ENCODE peak calls at places on chromosomes 1 and 21, in five cellular contexts. S, E, R, J and C are unnamed samples.
A peak's percentile ranks its signal among the peaks of the same experiment; 100 is the strongest.

GRCh38 chr1:232795497-232796068 is 9.6 kb upstream of the MAP10 start:
- DNase-seq in S (no peak), E (no peak), R (no peak), J (no peak), C (no peak)

GRCh38 chr1:17745564-17745955 is 9.6 kb upstream of the ACTL8 start:
- DNase-seq in S (no peak), E (no peak), R (no peak), J (no peak), C (no peak)

GRCh38 chr1:21294266-21295058 is 4.2 kb upstream of the ECE1 start:
- DNase-seq in S (no peak), E (peak; percentile 95), R (peak; percentile 65), J (peak; percentile 19), C (no peak)

GRCh38 chr1:19831441-19831840 is 16.4 kb upstream of the RNF186 start:
- DNase-seq in S (no peak), E (no peak), R (no peak), J (no peak), C (no peak)

GRCh38 chr1:33396188-33397124 is 34.4 kb downstream of the PHC2 start:
- DNase-seq in S (no peak), E (peak; percentile 53), R (no peak), J (no peak), C (no peak)

GRCh38 chr1:81034366-81034765 is 766.4 kb upstream of the ADGRL2 start:
- DNase-seq in S (no peak), E (no peak), R (no peak), J (no peak), C (no peak)

GRCh38 chr1:147486876-147487656 is 54.2 kb upstream of the BCL9 start:
- DNase-seq in S (no peak), E (no peak), R (no peak), J (no peak), C (no peak)

GRCh38 chr1:75083848-75084514 is 50.2 kb upstream of the LHX8 start:
- DNase-seq in S (no peak), E (no peak), R (no peak), J (no peak), C (no peak)

GRCh38 chr1:25198731-25199231 is 33.5 kb downstream of the SYF2 start:
- DNase-seq in S (no peak), E (peak; percentile 83), R (no peak), J (peak; percentile 3), C (peak; percentile 56)

GRCh38 chr1:209391792-209392191 is 191.7 kb upstream of the CAMK1G start:
- DNase-seq in S (no peak), E (no peak), R (no peak), J (no peak), C (no peak)

GRCh38 chr1:11539850-11540772 is 61.2 kb downstream of the DISP3 start:
- DNase-seq in S (no peak), E (no peak), R (peak; percentile 22), J (no peak), C (peak; percentile 62)

GRCh38 chr1:203480525-203481084 is 5.0 kb downstream of the PRELP start:
- DNase-seq in S (peak; percentile 54), E (peak; percentile 70), R (peak; percentile 90), J (peak; percentile 94), C (peak; percentile 63)

GRCh38 chr1:160375788-160376524 is 9.1 kb downstream of the NHLH1 start:
- DNase-seq in S (peak; percentile 66), E (peak; percentile 72), R (no peak), J (no peak), C (peak; percentile 59)

GRCh38 chr1:151145158-151146071 is 1.0 kb downstream of the SEMA6C start:
- DNase-seq in S (peak; percentile 67), E (no peak), R (peak; percentile 59), J (no peak), C (peak; percentile 83)

GRCh38 chr21:35548904-35549615 is 500.0 kb upstream of the RUNX1 start:
- DNase-seq in S (no peak), E (no peak), R (no peak), J (peak; percentile 11), C (no peak)

DNA sequence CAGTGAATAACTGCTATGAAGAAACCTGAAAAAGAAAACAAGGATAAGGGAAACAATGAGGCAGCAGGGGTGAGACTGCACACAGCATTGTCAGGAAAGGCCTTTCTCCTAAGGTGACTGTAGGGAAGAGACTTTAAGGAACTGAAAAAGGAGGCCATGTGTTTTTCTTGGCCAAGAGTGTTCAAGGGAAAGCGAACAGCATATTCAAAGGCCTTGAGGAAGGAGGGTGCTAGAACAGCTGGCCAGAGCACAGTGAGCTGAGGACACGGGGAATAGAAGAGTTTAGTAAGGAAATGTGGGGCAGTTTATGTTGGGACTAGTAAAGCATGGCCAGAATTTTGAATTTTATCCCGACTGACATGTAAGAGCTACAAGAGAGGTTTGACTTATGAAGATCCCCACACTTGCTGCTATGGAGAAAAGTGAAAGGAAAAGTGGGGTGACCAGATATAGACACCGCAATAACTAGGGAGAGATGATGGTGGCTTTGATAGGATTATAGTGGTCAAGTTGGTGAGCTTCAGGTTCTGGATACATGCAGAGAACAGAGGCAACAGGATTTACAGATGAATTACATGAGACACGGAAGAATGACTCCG is 1.4 kb downstream of the RWDD2B start:
- DNase-seq in S (no peak), E (peak; percentile 66), R (no peak), J (no peak), C (no peak)
- H3K4me3 ChIP-seq in S (no peak overlapping the region), E (peak overlapping the region; percentile 83), R (peak overlapping the region; percentile 80), J (peak overlapping the region; percentile 91), C (no peak overlapping the region)

DNA sequence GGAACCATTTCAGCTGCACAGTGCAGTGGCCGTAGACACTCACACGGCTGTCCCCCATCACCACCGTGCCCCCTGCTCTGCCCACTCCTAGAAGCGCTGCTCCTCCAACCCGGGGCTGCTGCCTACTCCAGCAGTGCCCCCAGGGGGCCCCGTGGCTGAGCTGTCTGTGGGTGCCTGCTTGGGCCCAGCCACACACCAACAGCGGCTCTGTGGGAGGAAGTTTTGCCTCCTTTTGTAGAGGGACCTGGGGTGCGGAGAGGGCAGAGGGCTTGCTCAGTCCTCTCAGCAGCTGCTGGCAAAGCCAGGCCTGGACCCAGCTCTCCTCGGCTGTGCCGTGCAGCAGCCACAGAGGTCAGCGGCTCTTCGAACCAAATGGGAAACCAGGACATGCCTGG is 11.4 kb upstream of the LRRC3 start:
- DNase-seq in S (no peak), E (no peak), R (peak; percentile 37), J (no peak), C (peak; percentile 67)
- H3K36me3 ChIP-seq in S (no peaks in the 10 kb centered on the region), E (no peaks in the 10 kb centered on the region), R (no peaks in the 10 kb centered on the region), J (no peaks in the 10 kb centered on the region), C (no peaks in the 10 kb centered on the region)

DNA sequence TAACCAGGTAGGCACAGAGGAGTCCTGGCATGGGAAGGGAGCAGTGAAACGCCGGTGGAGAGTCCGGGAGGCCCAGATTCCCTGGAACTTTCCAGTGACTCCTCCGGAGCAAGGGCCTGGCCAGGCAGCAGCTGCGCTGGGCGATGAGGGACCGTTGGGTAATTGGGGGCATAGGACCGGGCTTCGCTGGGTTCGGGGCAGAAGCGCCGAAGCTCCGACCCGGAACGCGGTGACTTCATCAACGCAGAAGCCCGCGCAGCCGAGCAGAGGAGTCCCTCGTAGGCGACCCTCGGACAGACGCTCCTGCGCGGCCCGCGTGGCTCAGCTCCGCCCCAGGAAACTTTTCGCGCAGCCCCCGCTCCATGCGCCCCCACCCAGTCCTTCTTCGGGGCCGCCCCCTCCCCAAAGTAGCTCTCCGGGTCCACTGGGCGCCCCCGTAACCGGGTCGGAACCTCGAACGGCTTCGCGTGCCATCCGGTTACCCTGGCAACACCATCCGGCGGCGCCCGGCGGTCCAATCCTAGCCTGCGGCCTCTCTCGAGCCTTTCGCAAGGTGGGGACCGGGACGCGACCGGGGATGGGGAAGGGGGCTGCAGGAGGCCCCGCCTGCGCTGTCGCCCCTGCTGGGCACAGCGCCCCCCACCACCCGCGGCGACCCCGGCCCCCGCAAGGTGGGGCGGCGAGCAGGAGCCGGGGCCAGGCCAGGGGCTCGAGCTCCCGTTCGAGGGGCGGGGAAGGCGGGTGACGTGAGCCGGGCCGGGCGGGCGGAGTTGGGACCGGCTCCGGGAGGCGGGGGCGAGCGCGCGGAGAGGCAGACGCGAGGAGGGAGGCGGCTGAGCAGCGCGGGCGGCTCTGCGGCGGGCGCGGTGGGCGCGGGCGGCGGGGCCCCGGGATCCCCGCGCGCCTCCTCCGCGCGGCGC is at the start of gene AJAP1:
- DNase-seq in S (peak; percentile 19), E (no peak), R (no peak), J (no peak), C (peak; percentile 94)
- H3K27me3 ChIP-seq in S (peaks cover 81% of the 10 kb centered on the region), E (no peaks in the 10 kb centered on the region), R (no peaks in the 10 kb centered on the region), J (peaks cover 34% of the 10 kb centered on the region), C (peaks cover 54% of the 10 kb centered on the region)

DNA sequence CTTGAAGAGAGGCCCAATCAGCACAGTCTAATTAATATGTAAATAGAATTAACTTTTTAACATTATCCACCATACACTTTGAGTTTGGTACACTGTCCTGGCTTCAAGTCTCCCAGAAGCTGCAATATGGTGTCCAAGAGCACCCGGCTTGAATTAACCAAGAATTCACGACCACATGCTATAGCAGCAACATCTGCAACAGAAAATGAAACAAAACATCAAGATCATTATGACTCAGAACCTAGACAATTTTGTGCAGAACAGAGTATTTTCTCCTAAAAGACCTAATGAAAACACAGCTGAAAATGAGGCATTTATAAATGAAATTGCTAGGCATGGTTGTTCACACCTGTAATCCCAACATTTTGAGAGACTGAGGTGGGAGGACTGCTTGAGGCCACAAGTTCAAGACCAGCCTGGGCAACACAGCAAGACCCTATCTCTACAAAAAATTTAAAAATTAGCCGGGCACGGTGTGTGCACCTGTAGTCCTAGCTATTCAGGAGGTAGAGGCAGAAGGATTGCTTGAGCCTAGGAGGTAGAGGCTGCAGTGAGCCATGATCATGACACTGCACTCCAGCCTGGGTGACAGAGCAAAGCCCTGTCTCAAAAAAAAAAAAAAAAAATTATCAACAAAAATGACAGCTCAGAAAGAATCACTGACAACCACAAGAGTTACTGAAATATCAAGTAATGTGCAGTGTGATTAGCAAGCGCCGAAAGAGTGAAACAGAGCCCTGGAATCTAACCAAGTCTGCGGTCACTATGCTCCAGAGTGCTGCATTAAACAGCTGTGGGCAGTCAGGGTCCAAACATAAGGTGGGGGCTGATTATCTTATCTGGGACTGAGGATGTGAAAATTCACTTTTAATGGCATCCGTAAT is 45.3 kb downstream of the HSF2BP start:
- DNase-seq in S (no peak), E (no peak), R (no peak), J (no peak), C (no peak)
- H3K4me3 ChIP-seq in S (no peak overlapping the region), E (no peak overlapping the region), R (no peak overlapping the region), J (no peak overlapping the region), C (no peak overlapping the region)

GRCh38 chr1:155678027-155678426 is 10.5 kb downstream of the YY1AP1 start:
- DNase-seq in S (no peak), E (no peak), R (no peak), J (peak; percentile 93), C (no peak)
- H3K36me3 ChIP-seq in S (peaks cover 85% of the 10 kb centered on the region), E (peaks cover 19% of the 10 kb centered on the region), R (peaks cover 7% of the 10 kb centered on the region), J (peaks cover 47% of the 10 kb centered on the region), C (peaks cover 14% of the 10 kb centered on the region)

GRCh38 chr1:63322944-63323865 is 838 bp downstream of the FOXD3 start:
- DNase-seq in S (peak; percentile 69), E (no peak), R (no peak), J (no peak), C (peak; percentile 73)
- H3K27me3 ChIP-seq in S (peaks cover 89% of the 10 kb centered on the region), E (no peaks in the 10 kb centered on the region), R (peaks cover 2% of the 10 kb centered on the region), J (no peaks in the 10 kb centered on the region), C (peaks cover 71% of the 10 kb centered on the region)

GRCh38 chr1:157099633-157100009 is at the start of gene ETV3L:
- DNase-seq in S (peak; percentile 84), E (no peak), R (peak; percentile 69), J (no peak), C (peak; percentile 75)

GRCh38 chr1:157097692-157098091 is 1.9 kb downstream of the ETV3L start:
- DNase-seq in S (no peak), E (no peak), R (no peak), J (no peak), C (peak; percentile 40)

GRCh38 chr1:157101196-157101595 is 1.6 kb upstream of the ETV3L start:
- DNase-seq in S (peak; percentile 94), E (no peak), R (no peak), J (no peak), C (peak; percentile 28)

GRCh38 chr1:157096881-157097280 is 2.7 kb downstream of the ETV3L start:
- DNase-seq in S (no peak), E (no peak), R (no peak), J (no peak), C (no peak)

GRCh38 chr1:157098519-157098918 is 1.1 kb downstream of the ETV3L start:
- DNase-seq in S (no peak), E (no peak), R (no peak), J (no peak), C (peak; percentile 48)
- H3K4me3 ChIP-seq in S (no peak overlapping the region), E (no peak overlapping the region), R (no peak overlapping the region), J (no peak overlapping the region), C (no peak overlapping the region)